ENCODE peak calls at places on chromosomes 7 and 10, in seven cellular contexts. M, H, C, X, L, D and T are unnamed samples.

GRCh38 chr10:75043256-75044121 is 68.0 kb upstream of the SAMD8 start:
- DNase-seq in M (no peak), H (peak; percentile 53), C (no peak), X (no peak), L (no peak), D (peak; percentile 33), T (no peak)

GRCh38 chr10:31948021-31948420 is 19.4 kb upstream of the ARHGAP12 start:
- DNase-seq in M (no peak), H (no peak), C (no peak), X (no peak), L (no peak), D (no peak), T (no peak)

GRCh38 chr10:79189853-79190435 is 121.2 kb downstream of the ZMIZ1 start:
- DNase-seq in M (no peak), H (no peak), C (no peak), X (no peak), L (no peak), D (no peak), T (no peak)

GRCh38 chr10:113019692-113020424 is 69.8 kb downstream of the TCF7L2 start:
- DNase-seq in M (no peak), H (no peak), C (no peak), X (no peak), L (no peak), D (no peak), T (no peak)

GRCh38 chr10:129741280-129741977 is 222.6 kb downstream of the EBF3 start:
- DNase-seq in M (no peak), H (no peak), C (no peak), X (no peak), L (no peak), D (no peak), T (no peak)

GRCh38 chr10:17428616-17429097 is 25.7 kb downstream of the ST8SIA6 start:
- DNase-seq in M (no peak), H (peak; percentile 82), C (no peak), X (no peak), L (no peak), D (no peak), T (no peak)

GRCh38 chr7:103689262-103689661 is 243.3 kb upstream of the SLC26A5 start:
- DNase-seq in M (no peak), H (no peak), C (no peak), X (no peak), L (no peak), D (no peak), T (no peak)

GRCh38 chr7:151517601-151518104 is 2.0 kb downstream of the RHEB start:
- DNase-seq in M (no peak), H (no peak), C (no peak), X (no peak), L (no peak), D (no peak), T (no peak)

GRCh38 chr10:5960070-5960972 is 17.0 kb downstream of the IL15RA start:
- DNase-seq in M (peak; percentile 13), H (no peak), C (no peak), X (peak; percentile 10), L (peak; percentile 66), D (no peak), T (peak; percentile 14)

GRCh38 chr10:74306227-74306982 is 155.4 kb downstream of the ADK start:
- DNase-seq in M (no peak), H (no peak), C (no peak), X (no peak), L (no peak), D (no peak), T (no peak)

GRCh38 chr7:130480001-130480400 is 11.9 kb upstream of the MEST start:
- DNase-seq in M (no peak), H (no peak), C (no peak), X (no peak), L (no peak), D (no peak), T (no peak)

GRCh38 chr7:149686001-149686400 is 87.4 kb downstream of the ZNF467 start:
- DNase-seq in M (no peak), H (no peak), C (no peak), X (no peak), L (peak; percentile 85), D (no peak), T (no peak)

GRCh38 chr7:42194218-42194617 is 42.8 kb downstream of the GLI3 start:
- DNase-seq in M (no peak), H (no peak), C (no peak), X (no peak), L (peak; percentile 54), D (no peak), T (no peak)

GRCh38 chr10:84743483-84743882 is 415.1 kb downstream of the CCSER2 start:
- DNase-seq in M (no peak), H (no peak), C (no peak), X (no peak), L (peak; percentile 0), D (no peak), T (no peak)

GRCh38 chr7:23235688-23236280 is 10.8 kb upstream of the GPNMB start:
- DNase-seq in M (peak; percentile 62), H (no peak), C (no peak), X (peak; percentile 53), L (peak; percentile 23), D (no peak), T (no peak)

GRCh38 chr7:7136423-7136822 is 45.9 kb upstream of the C1GALT1 start:
- DNase-seq in M (no peak), H (no peak), C (no peak), X (no peak), L (peak; percentile 49), D (no peak), T (no peak)

GRCh38 chr10:87092861-87093460 is 1.7 kb downstream of the GLUD1 start:
- DNase-seq in M (no peak), H (peak; percentile 55), C (no peak), X (no peak), L (peak; percentile 39), D (no peak), T (no peak)

GRCh38 chr10:76354349-76354748 is 922.9 kb downstream of the LRMDA start:
- DNase-seq in M (no peak), H (no peak), C (no peak), X (no peak), L (no peak), D (no peak), T (no peak)

GRCh38 chr7:123522061-123522460 is 12.3 kb downstream of the IQUB start:
- DNase-seq in M (no peak), H (no peak), C (no peak), X (no peak), L (no peak), D (no peak), T (no peak)

GRCh38 chr10:117552156-117552620 is 9.6 kb downstream of the EMX2 start:
- DNase-seq in M (peak; percentile 75), H (no peak), C (no peak), X (no peak), L (no peak), D (peak; percentile 63), T (no peak)

GRCh38 chr7:70271617-70272081 is 673.4 kb downstream of the AUTS2 start:
- DNase-seq in M (no peak), H (no peak), C (no peak), X (no peak), L (no peak), D (no peak), T (no peak)

DNA sequence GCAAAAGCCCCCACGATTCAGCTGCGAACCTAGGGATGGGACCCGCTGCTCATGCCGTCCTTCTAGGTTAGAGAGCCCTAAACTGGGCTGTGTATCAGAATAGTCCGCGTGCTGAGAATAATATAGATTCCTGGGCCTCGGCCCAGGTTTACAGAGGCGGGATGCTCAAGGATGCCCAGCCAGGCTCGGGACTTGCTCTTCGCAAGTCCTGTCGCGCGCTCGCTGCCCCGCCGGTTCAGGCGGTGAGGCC is 266 bp upstream of the STMP1 start:
- DNase-seq in M (no peak), H (no peak), C (no peak), X (no peak), L (no peak), D (no peak), T (no peak)
- TF ChIP-seq CTCF in M (no peak), H (no peak), C (no peak), X (no peak), L (no peak), D (no peak), T (no peak)

GRCh38 chr10:91104185-91105041 is 116.0 kb upstream of the PCGF5 start:
- DNase-seq in M (no peak), H (no peak), C (no peak), X (no peak), L (peak; percentile 18), D (no peak), T (no peak)
- TF ChIP-seq CTCF in M (no peak), H (no peak), C (no peak), X (no peak), L (no peak), D (no peak), T (no peak)

GRCh38 chr10:96719850-96720421 is 378 bp downstream of the PIK3AP1 start:
- DNase-seq in M (peak; percentile 18), H (peak; percentile 85), C (no peak), X (peak; percentile 70), L (no peak), D (peak; percentile 45), T (peak; percentile 42)
- TF ChIP-seq CTCF in M (no peak), H (peak; percentile 72), C (no peak), X (peak; percentile 40), L (peak; percentile 3), D (no peak), T (no peak)

DNA sequence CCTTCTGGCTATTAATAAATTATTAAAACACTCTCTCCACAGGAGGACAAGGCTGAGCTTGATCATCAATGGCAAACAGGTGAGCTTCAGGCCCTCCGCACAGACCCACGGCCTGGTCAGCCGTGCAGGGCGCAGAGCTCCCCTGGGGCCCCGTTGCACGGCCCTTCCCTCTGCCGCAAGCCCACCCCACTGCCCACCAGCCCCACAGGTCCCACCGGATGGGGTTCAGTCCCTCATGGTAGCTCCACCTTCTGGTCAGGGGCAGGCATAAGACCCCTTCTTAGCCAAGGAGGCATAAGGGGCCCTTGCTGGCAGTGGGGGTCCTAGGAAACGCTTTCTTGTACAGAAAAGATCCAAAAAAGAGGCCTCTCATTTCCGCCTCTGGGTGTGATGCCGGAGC is 84.6 kb downstream of the MAD1L1 start:
- DNase-seq in M (no peak), H (no peak), C (no peak), X (no peak), L (no peak), D (no peak), T (no peak)
- TF ChIP-seq CTCF in M (no peak), H (no peak), C (no peak), X (no peak), L (peak; percentile 7), D (no peak), T (no peak)

GRCh38 chr10:127757033-127757432 is 20.0 kb downstream of the FOXI2 start:
- DNase-seq in M (no peak), H (no peak), C (no peak), X (no peak), L (no peak), D (no peak), T (no peak)
- TF ChIP-seq CTCF in M (no peak), H (no peak), C (no peak), X (no peak), L (no peak), D (no peak), T (no peak)